ENCODE peak calls at places on chromosomes 2 and 18, in seven cellular contexts. U is A172; L is AG04450; C is stimulated activated CD4-positive, alpha-beta T cell treated with anti-CD3 and anti-CD28 coated beads, Interleukin-2, amount 100 ng/mL, for 48 hours; S is HAP-1; P is NCI-H1092; O is ELR. T is an unnamed sample.

GRCh38 chr2:152200562-152201465 is 25.3 kb upstream of the STAM2 start:
- DNase-seq in P (no peak), C (peak; percentile 7), U (peak; percentile 100), L (peak; percentile 86), O (peak; percentile 100), S (peak; percentile 26), T (peak; percentile 99)

GRCh38 chr2:172340394-172340793 is 87.0 kb upstream of the ITGA6 start:
- DNase-seq in C (no peak), O (peak; percentile 23), L (no peak), S (no peak), P (no peak), U (peak; percentile 19), T (no peak)

GRCh38 chr18:63031439-63031838 is 288.1 kb downstream of the BCL2 start:
- DNase-seq in U (no peak), O (no peak), C (no peak), P (no peak), L (no peak), S (no peak), T (no peak)

GRCh38 chr2:224145751-224146355 is 106.8 kb upstream of the SERPINE2 start:
- DNase-seq in O (peak; percentile 93), L (no peak), S (no peak), U (peak; percentile 96), P (no peak), C (no peak), T (no peak)

GRCh38 chr18:61741881-61742280 is 150.9 kb downstream of the RNF152 start:
- DNase-seq in P (no peak), O (no peak), S (no peak), C (no peak), U (no peak), L (no peak), T (no peak)

GRCh38 chr18:7221424-7222155 is 9.3 kb upstream of the LRRC30 start:
- DNase-seq in C (no peak), O (peak; percentile 73), L (peak; percentile 29), U (peak; percentile 62), P (peak; percentile 15), S (no peak), T (peak; percentile 4)

GRCh38 chr2:101737478-101738240 is 40.2 kb downstream of the MAP4K4 start:
- DNase-seq in P (no peak), U (no peak), O (peak; percentile 71), C (no peak), L (no peak), S (no peak), T (no peak)

GRCh38 chr2:24881158-24881557 is 38.9 kb downstream of the ADCY3 start:
- DNase-seq in O (no peak), C (no peak), L (no peak), S (no peak), U (no peak), P (no peak), T (no peak)

GRCh38 chr2:95677346-95677745 is 85.5 kb downstream of the TRIM43 start:
- DNase-seq in O (no peak), U (no peak), S (no peak), C (no peak), P (no peak), L (no peak), T (no peak)